ENCODE peak calls at places on chromosomes 5 and 9, in four cellular contexts. I is esophagus squamous epithelium, J is endothelial cell of umbilical vein, D is adrenal gland. S is an unnamed sample. For H3K4me1, the result is how much of the 10 kb centered on the place peaks cover.

GRCh38 chr5:106843812-106844416 is 826.8 kb downstream of the EFNA5 start:
- DNase-seq in I (no peak), D (no peak), J (peak), S (no peak)

GRCh38 chr5:41172012-41172411 is 41.3 kb downstream of the C6 start:
- DNase-seq in J (no peak), D (no peak), I (no peak), S (no peak)

GRCh38 chr5:132782101-132782500 is 5.1 kb upstream of the SEPTIN8 start:
- DNase-seq in I (no peak), J (peak), D (no peak), S (no peak)

GRCh38 chr9:91758491-91758981 is 191.5 kb downstream of the ROR2 start:
- DNase-seq in I (no peak), J (peak), D (peak), S (no peak)

GRCh38 chr9:116737137-116737546 is 50.0 kb downstream of the TRIM32 start:
- DNase-seq in J (peak), D (peak), I (peak), S (peak)

GRCh38 chr9:22103650-22104575 is 94.8 kb upstream of the CDKN2B start:
- DNase-seq in D (no peak), J (no peak), I (no peak), S (no peak)

GRCh38 chr5:25858019-25858418 is 1180.4 kb downstream of the CDH9 start:
- DNase-seq in D (no peak), J (no peak), I (no peak), S (no peak)

GRCh38 chr5:32551865-32552264 is 33.5 kb upstream of the SUB1 start:
- DNase-seq in D (no peak), I (no peak), J (no peak), S (no peak)

GRCh38 chr5:90529939-90530677 is 724 bp upstream of the LYSMD3 start:
- DNase-seq in J (peak), I (peak), D (peak), S (peak)

GRCh38 chr9:4741365-4742031 is 496 bp upstream of the AK3 start:
- DNase-seq in D (peak), J (peak), I (no peak), S (no peak)

GRCh38 chr5:123367739-123368138 is 55.5 kb downstream of the CEP120 start:
- DNase-seq in D (no peak), I (no peak), J (peak), S (no peak)

GRCh38 chr5:124661317-124662141 is 84.9 kb downstream of the ZNF608 start:
- DNase-seq in I (no peak), D (no peak), J (peak), S (no peak)

GRCh38 chr9:121682926-121683485 is 31.6 kb downstream of the DAB2IP start:
- DNase-seq in I (no peak), J (no peak), D (no peak), S (no peak)

GRCh38 chr5:149166128-149166527 is 24.8 kb downstream of the ABLIM3 start:
- DNase-seq in D (no peak), J (no peak), I (no peak), S (peak)

GRCh38 chr5:142181096-142181495 is 72.5 kb downstream of the NDFIP1 start:
- DNase-seq in J (no peak), D (no peak), I (no peak), S (no peak)

GRCh38 chr9:111842313-111842712 is 47.6 kb upstream of the SHOC1 start:
- DNase-seq in I (no peak), D (peak), J (no peak), S (no peak)

GRCh38 chr9:114390952-114391351 is 3.2 kb upstream of the AKNA start:
- DNase-seq in D (no peak), I (no peak), J (no peak), S (no peak)

GRCh38 chr5:96426831-96427230 is 6.2 kb downstream of the PCSK1 start:
- DNase-seq in J (peak), D (no peak), I (no peak), S (no peak)

GRCh38 chr9:130633336-130634190 is 30.8 kb upstream of the PRDM12 start:
- DNase-seq in D (no peak), I (no peak), J (no peak), S (no peak)

GRCh38 chr9:77486968-77487367 is 161.2 kb downstream of the GNA14 start:
- DNase-seq in I (no peak), J (no peak), D (no peak), S (no peak)

GRCh38 chr9:87324613-87325194 is 173.0 kb upstream of the DAPK1 start:
- DNase-seq in I (no peak), J (peak), D (no peak), S (no peak)

GRCh38 chr9:87954230-87954629 is 20.1 kb downstream of the CDK20 start:
- DNase-seq in D (no peak), J (no peak), I (no peak), S (no peak)

GRCh38 chr5:136001531-136001930 is 27.3 kb upstream of the TGFBI start:
- DNase-seq in D (no peak), J (no peak), I (no peak), S (no peak)

GRCh38 chr5:132876020-132876759 is 2.7 kb downstream of the LEAP2 start:
- DNase-seq in D (no peak), J (no peak), I (no peak), S (no peak)

DNA sequence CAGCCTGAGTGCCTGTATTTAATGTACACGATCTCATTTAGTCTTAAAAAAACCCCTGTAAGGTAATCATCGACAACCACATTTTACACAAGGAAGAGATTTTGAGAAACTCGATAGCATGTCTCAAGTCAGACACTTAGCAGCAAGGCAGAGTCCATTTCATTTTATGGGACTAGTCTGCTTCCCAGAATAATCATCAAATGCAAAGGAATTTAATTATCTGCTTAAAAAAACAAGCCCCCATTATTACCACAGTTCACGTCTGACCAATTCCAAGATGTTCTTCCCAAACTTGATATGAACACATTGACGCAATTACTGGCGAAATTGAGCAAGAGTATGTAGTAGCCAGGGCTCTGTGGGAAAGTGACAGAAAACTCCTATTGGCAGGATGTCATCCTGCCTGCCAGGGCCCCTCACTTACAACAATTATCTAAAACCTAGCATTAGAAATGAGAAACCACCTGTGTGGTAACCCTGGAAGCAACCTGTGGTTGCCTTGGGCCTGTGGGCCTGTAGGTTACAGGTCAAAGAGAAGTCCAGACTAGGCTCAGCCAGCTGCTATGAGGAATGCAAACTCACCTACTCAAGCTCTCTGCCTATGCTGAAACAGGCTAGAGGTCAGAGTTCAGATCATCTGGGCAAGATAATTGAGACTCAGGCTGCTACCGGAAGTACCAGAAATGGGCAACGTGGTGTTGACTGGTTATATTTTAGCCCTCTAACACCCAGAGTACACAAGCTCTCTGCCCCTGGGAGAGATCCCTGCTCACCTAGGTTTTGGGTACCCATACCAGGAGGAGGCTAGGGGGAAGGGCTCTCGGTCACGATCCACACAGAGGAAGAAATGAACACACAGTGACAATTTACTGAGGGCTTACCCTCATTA is 1.6 kb downstream of the B4GALT1 start:
- DNase-seq in I (no peak), D (peak), J (peak), S (peak)
- H3K4me1 ChIP-seq in I (half or more), D (half or more), J (under half), S (half or more)

DNA sequence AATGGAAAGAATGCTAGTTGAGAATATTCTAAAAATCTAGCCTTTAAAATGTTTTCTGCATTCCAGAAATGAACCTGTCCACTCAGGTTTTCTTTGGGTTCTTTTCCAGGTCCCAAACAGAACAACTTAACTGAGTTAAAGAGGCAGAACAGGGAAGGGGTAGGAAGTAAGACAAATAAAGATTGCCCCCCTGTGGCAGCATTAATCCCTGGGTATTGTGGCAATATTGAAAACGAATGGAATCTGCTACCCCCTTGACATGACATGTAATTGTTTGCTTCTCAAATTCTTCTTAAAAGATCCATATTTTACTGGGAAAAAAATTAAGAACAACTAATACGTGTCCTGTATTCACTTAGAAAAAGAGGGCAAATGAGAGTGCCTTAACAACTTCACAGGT is 9.3 kb upstream of the RBM22 start:
- DNase-seq in D (no peak), I (no peak), J (peak), S (no peak)
- TF ChIP-seq CTCF in D (no peak), I (peak), J (peak), S (peak)

GRCh38 chr9:134407123-134407779 is 81.0 kb downstream of the RXRA start:
- DNase-seq in D (peak), I (no peak), J (peak), S (peak)
- TF ChIP-seq POLR2A in D (no peak), I (no peak), J (no peak), S (peak)

DNA sequence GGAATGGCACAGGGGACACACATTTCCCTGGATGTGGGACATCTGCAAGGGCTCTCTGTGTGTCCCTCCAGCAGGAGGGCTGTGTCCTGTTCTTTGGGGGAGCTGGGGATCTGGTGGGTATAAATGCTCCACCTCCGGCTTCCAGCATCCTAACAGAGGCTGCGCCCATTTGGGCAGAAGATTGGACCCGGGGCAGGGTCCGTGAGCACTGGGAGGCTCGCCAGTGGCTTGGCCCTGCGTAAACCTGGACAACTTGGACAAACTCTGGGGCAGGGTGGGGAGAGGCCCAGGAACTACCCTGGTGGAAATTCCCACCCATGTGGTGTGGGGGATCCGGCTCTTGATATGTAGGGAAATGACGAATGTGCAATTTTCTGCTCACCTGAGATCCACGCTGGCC is 80.9 kb downstream of the GADD45G start:
- DNase-seq in J (no peak), I (no peak), D (no peak), S (no peak)
- H3K4me1 ChIP-seq in J (under half), I (under half), D (under half), S (under half)

DNA sequence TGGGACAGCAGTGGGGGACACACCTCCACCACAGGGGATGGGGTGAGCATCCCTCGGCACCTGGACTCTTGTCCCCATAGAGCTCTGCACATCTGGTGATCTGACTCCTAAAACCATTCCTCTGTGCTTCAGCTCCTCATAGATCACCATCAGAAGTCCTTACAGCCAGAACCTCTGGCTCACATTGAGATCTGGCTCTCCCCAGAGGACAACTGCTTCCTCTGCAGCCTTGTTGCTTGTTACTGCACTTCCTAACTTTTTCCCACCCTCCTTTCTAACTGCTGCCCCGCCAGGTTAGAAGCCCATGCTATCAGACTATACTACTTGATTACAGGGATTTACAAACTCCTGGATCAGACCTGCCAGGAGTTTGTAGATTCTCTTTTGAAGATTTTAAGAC is 64.5 kb downstream of the ARSB start:
- DNase-seq in J (no peak), I (no peak), D (peak), S (no peak)
- TF ChIP-seq CTCF in J (peak), I (no peak), D (peak), S (no peak)

DNA sequence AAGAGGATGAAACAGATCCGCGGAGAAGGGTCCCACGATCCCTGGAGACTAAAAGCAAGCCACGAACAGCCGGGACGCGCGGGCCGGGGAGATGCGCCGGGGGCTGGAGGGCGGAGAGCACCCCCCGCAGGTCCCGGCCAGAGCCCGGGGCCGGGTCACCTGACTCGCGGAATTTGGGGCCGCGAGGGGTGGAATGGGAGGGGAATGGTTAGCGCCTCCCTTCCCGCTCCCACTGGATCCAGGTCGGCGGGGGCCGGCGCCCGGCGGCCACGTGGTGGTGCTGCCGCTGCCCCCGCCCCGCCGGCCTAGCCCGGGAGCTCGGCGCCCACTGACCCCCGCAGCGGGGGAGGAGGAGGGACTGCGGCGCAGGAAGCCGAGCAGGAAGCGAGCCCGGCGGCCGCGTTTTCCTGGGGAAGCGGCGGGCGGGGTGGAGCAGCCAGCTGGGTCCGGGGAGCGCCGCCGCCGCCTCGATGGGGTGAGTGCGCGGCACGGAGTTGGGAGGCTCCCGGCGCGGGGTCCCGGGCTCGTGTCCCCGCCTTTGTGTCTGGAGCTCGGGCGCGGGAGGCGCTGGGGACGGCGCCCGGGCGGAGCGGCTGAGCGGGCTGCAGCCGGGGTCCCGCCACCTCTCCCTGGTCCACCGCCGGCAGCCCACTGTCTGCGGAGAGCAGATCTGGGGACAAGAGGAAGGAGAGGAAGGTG is at the start of gene RAI14:
- DNase-seq in J (peak), I (no peak), D (peak), S (peak)
- TF ChIP-seq POLR2A in J (peak), I (peak), D (peak), S (peak)

GRCh38 chr9:136714876-136715239 is 2.5 kb downstream of the DIPK1B start:
- DNase-seq in I (no peak), D (no peak), J (no peak), S (no peak)
- H3K4me1 ChIP-seq in I (under half), D (under half), J (under half), S (under half)

GRCh38 chr9:136686794-136687711 is at the start of gene AGPAT2:
- DNase-seq in J (peak), D (peak), I (peak), S (peak)
- TF ChIP-seq CTCF in J (no peak), D (no peak), I (no peak), S (no peak)

GRCh38 chr5:10479226-10479721 is 37.6 kb downstream of the ROPN1L start:
- DNase-seq in D (no peak), I (no peak), J (no peak), S (no peak)
- TF ChIP-seq POLR2A in D (no peak), I (no peak), J (no peak), S (no peak)

DNA sequence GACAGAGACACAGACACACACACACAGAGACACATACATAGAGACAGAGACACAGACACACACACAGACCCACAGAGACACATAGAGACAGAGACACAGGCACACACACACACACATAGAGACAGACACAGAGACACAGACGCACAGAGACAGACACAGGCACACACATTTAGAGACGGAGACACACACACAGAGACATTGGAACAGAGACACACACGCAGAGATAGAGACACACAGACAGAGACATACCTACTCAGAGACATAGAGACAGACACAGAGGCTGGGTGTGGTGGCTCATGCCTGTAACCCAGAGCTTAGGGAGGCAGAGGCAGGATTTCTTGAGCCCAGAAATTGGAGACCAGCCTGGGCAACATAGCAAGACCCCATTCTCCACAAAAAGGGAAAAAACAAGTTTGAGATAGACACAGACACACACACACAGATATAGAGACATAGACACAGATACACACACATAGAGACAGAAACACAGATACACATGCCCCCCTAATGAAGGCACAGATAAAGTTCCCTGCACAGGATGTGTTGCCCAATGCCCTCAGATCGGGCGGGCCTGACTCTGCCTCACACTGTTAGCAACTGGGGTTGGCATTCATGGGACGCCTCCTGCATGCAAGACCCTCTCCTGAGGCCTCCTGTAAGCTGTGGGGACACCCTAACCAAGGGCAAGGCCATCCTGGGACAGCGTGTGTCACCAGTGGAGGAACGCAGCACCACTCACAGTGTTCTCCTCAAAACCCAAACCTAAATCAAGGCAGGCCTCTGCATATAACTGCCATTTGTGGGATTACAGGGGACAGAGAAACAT is 3.3 kb upstream of the RALGDS start:
- DNase-seq in J (no peak), I (no peak), D (no peak), S (no peak)
- H3K4me1 ChIP-seq in J (under half), I (half or more), D (half or more), S (half or more)

S was measured in gastrocnemius medialis.